ENCODE peak calls at places on chromosomes 7 and 10, in five cellular contexts. J is germinal center, P is EH, Z is NCI-H2171 treated with DMSO at 0.1 percent for 48 hours, O is aorta. M is an unnamed sample.

GRCh38 chr10:62626817-62627216 is 177.7 kb upstream of the ADO start:
- DNase-seq in J (no peak), O (no peak), Z (no peak), P (peak; percentile 72), M (peak; percentile 40)

GRCh38 chr7:22723171-22723601 is 3.8 kb upstream of the IL6 start:
- DNase-seq in J (no peak), Z (no peak), O (peak; percentile 90), P (peak; percentile 82), M (peak; percentile 60)

GRCh38 chr10:126101744-126102143 is 205.4 kb downstream of the FANK1 start:
- DNase-seq in P (no peak), J (peak; percentile 49), Z (no peak), O (no peak), M (no peak)

GRCh38 chr10:34558093-34558492 is 257.0 kb downstream of the PARD3 start:
- DNase-seq in J (no peak), Z (no peak), O (no peak), P (no peak), M (no peak)

GRCh38 chr7:36671432-36671829 is 52.9 kb downstream of the AOAH start:
- DNase-seq in O (no peak), J (no peak), Z (no peak), P (no peak), M (no peak)

GRCh38 chr7:158497627-158498026 is 90.0 kb downstream of the PTPRN2 start:
- DNase-seq in J (no peak), P (no peak), O (no peak), Z (no peak), M (no peak)

GRCh38 chr7:63968629-63969028 is 30.0 kb upstream of the ZNF722 start:
- DNase-seq in P (no peak), O (no peak), J (no peak), Z (no peak), M (no peak)

GRCh38 chr10:132907901-132908620 is 34.3 kb downstream of the CFAP46 start:
- DNase-seq in O (peak; percentile 55), Z (no peak), P (no peak), J (no peak), M (no peak)

GRCh38 chr7:77327067-77327931 is 88.8 kb downstream of the GSAP start:
- DNase-seq in Z (no peak), O (no peak), J (no peak), P (peak; percentile 89), M (peak; percentile 75)

GRCh38 chr10:89502556-89502955 is 32.8 kb downstream of the SLC16A12 start:
- DNase-seq in J (no peak), P (peak; percentile 75), Z (peak; percentile 23), O (no peak), M (no peak)

GRCh38 chr7:151683615-151684407 is 164.1 kb upstream of the RHEB start:
- DNase-seq in O (peak; percentile 67), Z (no peak), P (no peak), J (no peak), M (no peak)

GRCh38 chr10:104028146-104028545 is 57.5 kb downstream of the COL17A1 start:
- DNase-seq in J (no peak), O (no peak), P (peak; percentile 23), Z (no peak), M (peak; percentile 18)

M was measured in kidney tubule cell.